ENCODE peak calls at places on chromosomes 5 and 9, in six cellular contexts. G is choroid plexus epithelial cell, Z is Peyer's patch, A is KG1, K is heart right ventricle, S is NCI-H1694. F is an unnamed sample.

GRCh38 chr5:114473541-114473940 is 111.7 kb downstream of the KCNN2 start:
- DNase-seq in G (no peak), Z (no peak), A (no peak), K (no peak), S (no peak), F (peak)

GRCh38 chr5:14869286-14870164 is 2.1 kb downstream of the ANKH start:
- DNase-seq in G (no peak), Z (no peak), A (no peak), K (no peak), S (no peak), F (no peak)

GRCh38 chr5:57862471-57863282 is 380.1 kb upstream of the ACTBL2 start:
- DNase-seq in G (peak), Z (no peak), A (no peak), K (peak), S (peak), F (no peak)

GRCh38 chr5:137605377-137605776 is 106.3 kb upstream of the SPOCK1 start:
- DNase-seq in G (peak), Z (no peak), A (no peak), K (no peak), S (peak), F (no peak)

GRCh38 chr5:73693573-73694061 is 67.6 kb downstream of the ARHGEF28 start:
- DNase-seq in G (peak), Z (no peak), A (no peak), K (no peak), S (peak), F (no peak)

GRCh38 chr5:54995168-54995567 is 9.8 kb upstream of the ESM1 start:
- DNase-seq in G (no peak), Z (no peak), A (no peak), K (no peak), S (no peak), F (no peak)

GRCh38 chr5:172910828-172911627 is 48.2 kb upstream of the RPL26L1 start:
- DNase-seq in G (peak), Z (peak), A (no peak), K (peak), S (no peak), F (peak)

GRCh38 chr5:74201334-74202081 is 439.0 kb downstream of the ENC1 start:
- DNase-seq in G (peak), Z (no peak), A (peak), K (peak), S (no peak), F (no peak)

GRCh38 chr9:70411141-70411929 is 3.1 kb downstream of the KLF9 start:
- DNase-seq in G (peak), Z (peak), A (no peak), K (peak), S (peak), F (peak)

GRCh38 chr9:91075279-91075678 is 273.7 kb downstream of the SYK start:
- DNase-seq in G (peak), Z (no peak), A (no peak), K (no peak), S (no peak), F (no peak)

GRCh38 chr9:36306481-36307306 is 48.4 kb upstream of the GNE start:
- DNase-seq in G (peak), Z (no peak), A (no peak), K (no peak), S (no peak), F (peak)

GRCh38 chr5:83567741-83568530 is 96.4 kb downstream of the VCAN start:
- DNase-seq in G (peak), Z (no peak), A (no peak), K (no peak), S (no peak), F (no peak)

GRCh38 chr5:54278031-54278830 is 32.1 kb downstream of the ARL15 start:
- DNase-seq in G (no peak), Z (no peak), A (no peak), K (no peak), S (no peak), F (no peak)

GRCh38 chr5:110297152-110297670 is 429.3 kb downstream of the TMEM232 start:
- DNase-seq in G (no peak), Z (no peak), A (no peak), K (no peak), S (no peak), F (peak)

GRCh38 chr5:11797132-11797531 is 107.1 kb downstream of the CTNND2 start:
- DNase-seq in G (no peak), Z (no peak), A (no peak), K (no peak), S (peak), F (no peak)

GRCh38 chr5:40383719-40384651 is 295.7 kb upstream of the PTGER4 start:
- DNase-seq in G (peak), Z (no peak), A (no peak), K (no peak), S (no peak), F (no peak)